ENCODE peak calls at places on chromosomes 12 and 14, in nine cellular contexts. Z is uterus; N is left ventricle myocardium inferior; C is IMR-90; G is CD8-positive, alpha-beta memory T cell; U is hepatocyte; M is tibial artery; K is upper lobe of right lung; E is mucosa of descending colon. Q is an unnamed sample.
A peak's percentile ranks its signal among the peaks of the same experiment; 100 is the strongest.

GRCh38 chr12:22665476-22665875 is 40.5 kb downstream of the ETNK1 start:
- DNase-seq in G (no peak), E (no peak), U (no peak), N (no peak), K (no peak), Z (no peak), C (no peak), M (no peak), Q (no peak)

GRCh38 chr12:79021021-79021420 is 156.4 kb downstream of the SYT1 start:
- DNase-seq in U (no peak), M (no peak), C (no peak), N (no peak), K (no peak), G (no peak), E (no peak), Z (no peak), Q (no peak)

GRCh38 chr14:61281186-61281676 is at the start of gene TMEM30B:
- DNase-seq in N (no peak), Z (no peak), U (peak; percentile 89), M (no peak), E (peak; percentile 90), G (peak; percentile 71), C (no peak), K (peak; percentile 95), Q (no peak)

GRCh38 chr12:93317227-93317626 is 60.5 kb upstream of the NUDT4 start:
- DNase-seq in N (no peak), Z (no peak), G (no peak), U (peak; percentile 68), M (no peak), E (peak; percentile 59), K (no peak), C (no peak), Q (no peak)

GRCh38 chr12:55829967-55830600 is 697 bp upstream of the DNAJC14 start:
- DNase-seq in C (no peak), N (peak; percentile 57), M (peak; percentile 45), G (peak; percentile 63), K (peak; percentile 84), U (peak; percentile 63), E (peak; percentile 61), Z (peak; percentile 71), Q (no peak)

GRCh38 chr12:104653730-104654328 is 197.1 kb downstream of the CHST11 start:
- DNase-seq in Z (no peak), U (no peak), K (no peak), N (no peak), M (no peak), G (no peak), C (no peak), E (no peak), Q (no peak)

GRCh38 chr12:712172-712863 is 40.1 kb upstream of the WNK1 start:
- DNase-seq in G (no peak), U (no peak), E (no peak), Z (no peak), M (no peak), K (no peak), C (peak; percentile 35), N (no peak), Q (no peak)

GRCh38 chr12:2306012-2306411 is 253.2 kb downstream of the CACNA1C start:
- DNase-seq in G (no peak), N (no peak), C (peak; percentile 38), U (no peak), E (no peak), Z (no peak), K (no peak), M (no peak), Q (no peak)

GRCh38 chr14:92480856-92481255 is 32.7 kb upstream of the RIN3 start:
- DNase-seq in E (no peak), G (no peak), U (no peak), N (no peak), K (no peak), Z (no peak), C (no peak), M (no peak), Q (no peak)

GRCh38 chr12:58421990-58422389 is 480.6 kb downstream of the ATP23 start:
- DNase-seq in Z (no peak), C (no peak), M (no peak), K (no peak), G (no peak), N (no peak), U (no peak), E (no peak), Q (no peak)

GRCh38 chr12:44441155-44441554 is 435.0 kb downstream of the NELL2 start:
- DNase-seq in E (no peak), N (no peak), G (no peak), M (no peak), Z (no peak), K (no peak), U (no peak), C (no peak), Q (no peak)

GRCh38 chr12:64672925-64673409 is 62.7 kb downstream of the RASSF3 start:
- DNase-seq in U (peak; percentile 58), G (peak; percentile 62), K (no peak), Z (peak; percentile 42), C (peak; percentile 66), E (peak; percentile 94), N (peak; percentile 49), M (no peak), Q (no peak)

GRCh38 chr12:32312049-32312670 is 87.2 kb upstream of the FGD4 start:
- DNase-seq in E (peak; percentile 7), K (no peak), Z (no peak), G (no peak), N (no peak), U (peak; percentile 81), C (peak; percentile 72), M (no peak), Q (peak; percentile 45)

DNA sequence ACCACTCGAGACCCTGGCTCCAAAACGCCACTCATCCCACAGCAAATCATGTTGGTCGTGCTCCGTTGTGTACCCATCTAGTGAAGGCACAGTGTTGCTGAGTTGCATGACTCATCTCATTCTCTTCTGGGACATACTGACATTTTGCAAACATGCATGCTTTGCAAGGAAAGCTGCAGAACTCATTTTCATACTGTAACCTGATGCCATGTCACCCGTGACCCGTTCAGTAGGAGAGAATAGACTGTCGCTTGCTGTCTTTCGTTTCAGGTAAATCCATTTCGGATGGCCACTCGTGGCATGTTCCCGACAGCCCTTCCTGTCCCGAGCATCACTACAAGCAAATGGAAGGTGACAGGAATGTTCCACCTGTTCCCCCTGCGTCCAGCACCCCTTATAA is 78.2 kb downstream of the ESR2 start:
- DNase-seq in U (no peak), C (peak; percentile 10), N (no peak), M (no peak), G (no peak), E (no peak), Z (no peak), K (no peak), Q (no peak)
- H3K36me3 ChIP-seq in U (no peaks in the 10 kb centered on the region), C (peaks cover 13% of the 10 kb centered on the region), N (peaks cover 92% of the 10 kb centered on the region), M (peaks cover 94% of the 10 kb centered on the region), G (peaks cover 71% of the 10 kb centered on the region), E (peaks cover 9% of the 10 kb centered on the region), Z (no peaks in the 10 kb centered on the region), K (peaks cover 87% of the 10 kb centered on the region), Q (no peaks in the 10 kb centered on the region)

GRCh38 chr14:89314274-89314673 is 102.8 kb downstream of the FOXN3 start:
- DNase-seq in G (no peak), U (no peak), N (no peak), M (no peak), E (no peak), C (no peak), K (no peak), Z (no peak), Q (no peak)
- H3K36me3 ChIP-seq in G (no peaks in the 10 kb centered on the region), U (no peaks in the 10 kb centered on the region), N (no peaks in the 10 kb centered on the region), M (peaks cover 5% of the 10 kb centered on the region), E (no peaks in the 10 kb centered on the region), C (peaks cover 3% of the 10 kb centered on the region), K (no peaks in the 10 kb centered on the region), Z (no peaks in the 10 kb centered on the region), Q (no peaks in the 10 kb centered on the region)

GRCh38 chr14:99505089-99505488 is 23.9 kb downstream of the CCNK start:
- DNase-seq in M (no peak), K (no peak), E (no peak), G (no peak), Z (no peak), U (no peak), N (no peak), C (no peak), Q (no peak)
- H3K36me3 ChIP-seq in M (peaks cover 97% of the 10 kb centered on the region), K (peaks cover 99% of the 10 kb centered on the region), E (peaks cover 20% of the 10 kb centered on the region), G (peaks cover 83% of the 10 kb centered on the region), Z (no peaks in the 10 kb centered on the region), U (no peaks in the 10 kb centered on the region), N (peaks cover 98% of the 10 kb centered on the region), C (peaks cover 78% of the 10 kb centered on the region), Q (peaks cover 27% of the 10 kb centered on the region)

GRCh38 chr12:24378548-24379011 is 429.1 kb upstream of the SOX5 start:
- DNase-seq in G (no peak), N (no peak), U (peak; percentile 20), K (no peak), C (peak; percentile 96), Z (no peak), M (no peak), E (peak; percentile 33), Q (no peak)
- H3K36me3 ChIP-seq in G (no peaks in the 10 kb centered on the region), N (no peaks in the 10 kb centered on the region), U (no peaks in the 10 kb centered on the region), K (no peaks in the 10 kb centered on the region), C (no peaks in the 10 kb centered on the region), Z (no peaks in the 10 kb centered on the region), M (no peaks in the 10 kb centered on the region), E (no peaks in the 10 kb centered on the region), Q (no peaks in the 10 kb centered on the region)

GRCh38 chr14:101906645-101907044 is 57.7 kb upstream of the DYNC1H1 start:
- DNase-seq in U (no peak), G (no peak), M (no peak), C (no peak), Z (no peak), N (no peak), K (no peak), E (no peak), Q (no peak)
- H3K36me3 ChIP-seq in U (no peaks in the 10 kb centered on the region), G (peaks cover 69% of the 10 kb centered on the region), M (peaks cover 81% of the 10 kb centered on the region), C (peaks cover 48% of the 10 kb centered on the region), Z (no peaks in the 10 kb centered on the region), N (peaks cover 99% of the 10 kb centered on the region), K (peaks cover 100% of the 10 kb centered on the region), E (peaks cover 18% of the 10 kb centered on the region), Q (peaks cover 5% of the 10 kb centered on the region)

Q was measured in Panc1.